ENCODE peak calls at places on chromosomes 5 and 9, in six cellular contexts. L is H9, E is OCI-LY7, S is mesenchymal stem cell, B is trophoblast cell, U is PC-3. Q is an unnamed sample.

GRCh38 chr9:69857131-69857530 is 36.5 kb downstream of the CFAP95 start:
- DNase-seq in L (no peak), E (no peak), S (no peak), B (no peak), U (peak), Q (peak)

GRCh38 chr5:111755942-111756353 is 1.0 kb downstream of the NREP start:
- DNase-seq in L (no peak), E (peak), S (peak), B (no peak), U (peak), Q (no peak)

GRCh38 chr9:87217056-87217455 is 269.8 kb upstream of the GAS1 start:
- DNase-seq in L (no peak), E (no peak), S (no peak), B (no peak), U (no peak), Q (no peak)

GRCh38 chr5:67493676-67494075 is 297.1 kb upstream of the CD180 start:
- DNase-seq in L (peak), E (no peak), S (peak), B (peak), U (peak), Q (no peak)

GRCh38 chr5:94407023-94407422 is 211.4 kb downstream of the KIAA0825 start:
- DNase-seq in L (no peak), E (no peak), S (no peak), B (no peak), U (peak), Q (peak)

GRCh38 chr9:126319651-126320050 is 7.0 kb upstream of the MVB12B start:
- DNase-seq in L (no peak), E (no peak), S (no peak), B (no peak), U (no peak), Q (no peak)

GRCh38 chr9:69466151-69466550 is 141.1 kb downstream of the ENTREP1 start:
- DNase-seq in L (no peak), E (no peak), S (no peak), B (no peak), U (no peak), Q (peak)

GRCh38 chr9:15999422-16000339 is 446.8 kb downstream of the CCDC171 start:
- DNase-seq in L (no peak), E (no peak), S (peak), B (peak), U (peak), Q (peak)

GRCh38 chr5:6582507-6583048 is 50.3 kb downstream of the NSUN2 start:
- DNase-seq in L (peak), E (no peak), S (no peak), B (no peak), U (no peak), Q (no peak)

GRCh38 chr5:149279651-149280050 is 8.0 kb downstream of the AFAP1L1 start:
- DNase-seq in L (no peak), E (no peak), S (no peak), B (peak), U (no peak), Q (no peak)

GRCh38 chr5:176616520-176616919 is 6.6 kb upstream of the GPRIN1 start:
- DNase-seq in L (no peak), E (no peak), S (no peak), B (no peak), U (no peak), Q (no peak)

GRCh38 chr9:112020680-112021596 is 124.3 kb downstream of the UGCG start:
- DNase-seq in L (no peak), E (no peak), S (peak), B (no peak), U (peak), Q (peak)

GRCh38 chr5:746258-746761 is 38.2 kb downstream of the ZDHHC11B start:
- DNase-seq in L (peak), E (no peak), S (no peak), B (no peak), U (no peak), Q (no peak)

GRCh38 chr9:112049834-112050516 is 125.1 kb downstream of the SUSD1 start:
- DNase-seq in L (no peak), E (no peak), S (no peak), B (no peak), U (no peak), Q (peak)

GRCh38 chr9:134858051-134858841 is 22.4 kb upstream of the FCN2 start:
- DNase-seq in L (peak), E (no peak), S (no peak), B (no peak), U (peak), Q (peak)

GRCh38 chr9:68947842-68948569 is 65.9 kb downstream of the PRKACG start:
- DNase-seq in L (no peak), E (no peak), S (no peak), B (peak), U (no peak), Q (no peak)

GRCh38 chr5:67287795-67288194 is 91.2 kb upstream of the CD180 start:
- DNase-seq in L (no peak), E (no peak), S (peak), B (peak), U (no peak), Q (peak)

GRCh38 chr5:54257366-54258118 is 52.8 kb downstream of the ARL15 start:
- DNase-seq in L (no peak), E (no peak), S (no peak), B (no peak), U (no peak), Q (no peak)

GRCh38 chr9:96551403-96551802 is 68.2 kb downstream of the CDC14B start:
- DNase-seq in L (no peak), E (no peak), S (no peak), B (no peak), U (no peak), Q (no peak)

GRCh38 chr5:138303365-138303764 is 28.2 kb downstream of the CDC25C start:
- DNase-seq in L (no peak), E (no peak), S (peak), B (peak), U (peak), Q (peak)

GRCh38 chr9:37026936-37027581 is 7.0 kb downstream of the PAX5 start:
- DNase-seq in L (peak), E (peak), S (no peak), B (no peak), U (no peak), Q (no peak)

GRCh38 chr5:3194684-3195083 is 400.9 kb upstream of the IRX1 start:
- DNase-seq in L (no peak), E (no peak), S (no peak), B (no peak), U (no peak), Q (no peak)

GRCh38 chr5:3199941-3200340 is 395.7 kb upstream of the IRX1 start:
- DNase-seq in L (no peak), E (no peak), S (no peak), B (no peak), U (no peak), Q (no peak)

GRCh38 chr5:3195991-3196390 is 399.6 kb upstream of the IRX1 start:
- DNase-seq in L (peak), E (no peak), S (no peak), B (no peak), U (no peak), Q (no peak)

GRCh38 chr5:3197699-3198098 is 397.9 kb upstream of the IRX1 start:
- DNase-seq in L (peak), E (no peak), S (no peak), B (no peak), U (no peak), Q (no peak)

DNA sequence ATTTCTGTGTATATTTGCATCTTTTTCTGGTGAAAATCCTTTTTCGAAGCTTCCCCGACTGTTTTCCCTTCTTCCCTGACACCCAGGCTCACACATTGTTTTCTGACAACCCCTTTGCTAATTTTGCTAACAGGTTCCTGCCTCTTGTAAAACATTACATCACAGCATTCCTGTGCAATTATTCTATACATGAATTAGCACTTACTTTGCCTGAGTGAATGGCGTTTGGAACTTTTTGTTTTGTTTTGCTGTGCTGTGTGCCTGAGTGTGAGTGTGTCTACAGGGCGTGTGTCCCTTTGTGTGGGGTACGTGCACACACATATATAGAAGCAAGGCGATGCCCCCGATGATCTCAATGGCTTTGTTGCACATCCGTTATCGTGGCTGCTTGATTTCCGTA is 398.4 kb upstream of the IRX1 start:
- DNase-seq in L (no peak), E (no peak), S (no peak), B (no peak), U (no peak), Q (no peak)
- H3K4me2 ChIP-seq in L (peak), E (no peak), S (no peak), B (peak), U (no peak), Q (peak)

DNA sequence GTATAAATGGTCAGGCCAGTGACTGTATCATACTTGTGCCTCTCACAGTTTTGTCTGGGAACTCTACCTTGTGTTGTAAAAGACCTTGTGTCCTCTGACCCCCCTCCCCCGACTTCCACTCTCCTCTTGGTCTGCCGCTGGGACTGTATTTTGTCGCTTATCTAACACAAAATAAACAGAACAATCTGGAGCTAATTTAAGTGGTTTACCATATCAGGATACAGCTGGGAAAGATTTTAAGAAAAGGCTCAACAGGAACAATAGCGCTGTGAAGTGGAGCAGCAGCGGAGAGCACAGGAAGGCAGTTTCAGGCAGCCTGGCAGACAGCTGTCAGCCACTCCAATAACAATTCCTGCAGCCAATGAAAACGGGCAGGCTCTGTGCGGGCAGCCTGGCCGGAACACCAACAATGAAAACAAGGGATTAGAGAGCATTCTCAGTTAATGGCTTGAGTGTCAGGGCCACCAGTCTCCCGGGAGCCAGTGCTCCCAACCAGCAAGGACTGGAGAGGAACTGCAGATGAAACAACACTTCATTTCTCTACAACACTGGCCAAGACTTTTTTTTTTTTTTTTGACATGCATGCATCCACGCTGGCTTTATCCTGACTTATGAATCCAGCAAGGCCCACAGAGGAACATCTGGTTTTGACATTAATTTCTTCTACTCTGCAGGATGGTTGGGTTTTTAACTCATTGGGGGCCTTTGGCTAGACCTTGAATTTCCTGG is 76.8 kb downstream of the ARSB start:
- DNase-seq in L (peak), E (no peak), S (peak), B (no peak), U (no peak), Q (peak)
- H3K4me2 ChIP-seq in L (peak), E (no peak), S (peak), B (peak), U (no peak), Q (peak)

GRCh38 chr5:59893061-59893435 is 478 bp downstream of the PDE4D start:
- DNase-seq in L (peak), E (no peak), S (peak), B (no peak), U (no peak), Q (no peak)

GRCh38 chr5:59893436-59894227 is at the start of gene PDE4D:
- DNase-seq in L (peak), E (no peak), S (peak), B (peak), U (peak), Q (peak)

DNA sequence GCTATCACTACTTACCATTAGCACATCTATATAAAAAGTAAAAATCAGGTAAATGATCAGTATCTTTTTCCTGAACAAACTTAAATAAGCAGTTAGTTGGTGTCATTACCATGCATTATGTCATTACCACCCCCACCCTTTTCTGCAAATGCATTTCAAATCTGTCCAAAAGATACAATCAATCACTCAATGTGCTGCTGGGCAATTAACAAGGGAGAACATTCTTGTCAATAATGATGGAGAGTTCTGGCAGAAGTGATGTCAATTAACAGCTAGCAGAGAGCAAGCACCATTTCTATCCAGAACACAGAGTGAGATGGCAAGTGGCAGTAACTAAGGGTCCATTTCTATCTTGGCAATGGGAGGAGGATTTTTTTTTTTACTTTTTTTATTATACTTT is 3.5 kb upstream of the PDE4D start:
- DNase-seq in L (no peak), E (no peak), S (no peak), B (no peak), U (no peak), Q (no peak)
- H3K4me2 ChIP-seq in L (no peak), E (no peak), S (no peak), B (no peak), U (no peak), Q (no peak)

GRCh38 chr5:145362261-145362660 is 472.9 kb downstream of the PRELID2 start:
- DNase-seq in L (no peak), E (no peak), S (peak), B (peak), U (peak), Q (peak)

GRCh38 chr5:145365464-145365863 is 469.7 kb downstream of the PRELID2 start:
- DNase-seq in L (no peak), E (no peak), S (no peak), B (no peak), U (no peak), Q (peak)

GRCh38 chr5:145360936-145361335 is 474.2 kb downstream of the PRELID2 start:
- DNase-seq in L (no peak), E (no peak), S (no peak), B (no peak), U (no peak), Q (no peak)
- H3K4me2 ChIP-seq in L (no peak), E (no peak), S (no peak), B (no peak), U (no peak), Q (peak)

GRCh38 chr5:104594850-104595249 is 1032.3 kb upstream of the NUDT12 start:
- DNase-seq in L (no peak), E (no peak), S (no peak), B (no peak), U (no peak), Q (no peak)

DNA sequence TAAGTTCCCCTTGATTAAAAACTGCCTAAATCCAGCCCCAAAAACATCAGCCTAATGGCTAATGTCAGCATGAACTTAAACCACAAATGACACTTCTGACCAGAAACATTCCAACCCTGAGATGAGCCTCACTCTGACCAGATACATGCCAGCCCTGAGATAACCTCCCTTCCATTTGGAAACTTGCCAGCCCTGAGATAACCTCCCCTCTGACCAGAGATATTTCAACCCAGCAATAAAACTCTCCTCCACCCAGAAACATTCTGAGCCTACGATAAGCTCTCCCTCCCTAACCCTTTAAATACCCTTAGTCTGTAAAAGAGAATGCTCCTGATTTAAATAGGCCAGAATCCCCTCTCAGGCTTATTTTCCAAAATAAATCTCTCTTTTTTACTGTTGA is 1035.7 kb upstream of the NUDT12 start:
- DNase-seq in L (no peak), E (no peak), S (no peak), B (no peak), U (no peak), Q (no peak)
- H3K4me2 ChIP-seq in L (no peak), E (no peak), S (no peak), B (no peak), U (no peak), Q (no peak)

GRCh38 chr9:3285365-3286161 is 240.2 kb downstream of the RFX3 start:
- DNase-seq in L (no peak), E (no peak), S (peak), B (no peak), U (no peak), Q (peak)
- H3K4me2 ChIP-seq in L (no peak), E (no peak), S (no peak), B (no peak), U (no peak), Q (no peak)

GRCh38 chr5:178836628-178837027 is 23.1 kb upstream of the ZNF354B start:
- DNase-seq in L (no peak), E (no peak), S (no peak), B (peak), U (no peak), Q (no peak)

GRCh38 chr5:178839319-178839704 is 20.4 kb upstream of the ZNF354B start:
- DNase-seq in L (peak), E (peak), S (no peak), B (peak), U (peak), Q (no peak)
- H3K4me2 ChIP-seq in L (no peak), E (no peak), S (no peak), B (no peak), U (no peak), Q (no peak)

GRCh38 chr9:123772967-123773366 is 157.0 kb downstream of the DENND1A start:
- DNase-seq in L (no peak), E (no peak), S (no peak), B (no peak), U (no peak), Q (no peak)
- H3K4me2 ChIP-seq in L (no peak), E (no peak), S (no peak), B (no peak), U (no peak), Q (no peak)

DNA sequence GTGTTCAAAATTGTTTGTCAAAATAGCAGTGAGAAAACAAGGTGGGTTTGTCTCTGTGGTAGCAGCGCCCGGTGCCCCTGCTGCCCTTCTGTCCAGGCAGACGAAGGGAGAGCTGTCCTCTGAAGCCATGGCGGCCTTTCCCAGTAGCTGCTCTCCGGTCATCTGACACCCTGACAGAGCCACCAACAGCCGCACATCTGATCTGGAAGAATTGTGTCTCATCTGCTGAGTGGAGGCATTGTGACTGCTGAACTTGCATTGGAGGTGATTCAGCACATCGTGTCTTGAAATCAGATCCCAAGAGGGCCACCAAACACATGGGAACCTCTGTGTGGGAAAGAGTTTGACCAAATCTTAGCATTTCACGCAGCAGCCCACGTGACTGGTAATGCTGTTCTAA is 337.6 kb upstream of the IRX1 start:
- DNase-seq in L (no peak), E (no peak), S (no peak), B (no peak), U (no peak), Q (no peak)
- H3K4me2 ChIP-seq in L (no peak), E (no peak), S (no peak), B (no peak), U (no peak), Q (no peak)